ENCODE peak calls at places on chromosomes 6 and 20, in four cellular contexts. One of them, this sample, is unnamed. For H3K9me3, the result is how much of the 10 kb centered on the place peaks cover.

GRCh38 chr20:64161595-64162238 is 2.5 kb upstream of the MYT1 start:
- DNase-seq in stomach: no peak
- DNase-seq in spleen: no peak
- DNase-seq in fibroblast of lung: peak
- DNase-seq in this sample: peak

GRCh38 chr6:122265755-122266154 is 133.7 kb upstream of the HSF2 start:
- DNase-seq in stomach: no peak
- DNase-seq in spleen: no peak
- DNase-seq in fibroblast of lung: no peak
- DNase-seq in this sample: no peak

GRCh38 chr20:51169813-51170212 is 146.9 kb upstream of the KCNG1 start:
- DNase-seq in stomach: no peak
- DNase-seq in spleen: no peak
- DNase-seq in fibroblast of lung: no peak
- DNase-seq in this sample: no peak

GRCh38 chr20:18831830-18832229 is 18.2 kb downstream of the SCP2D1 start:
- DNase-seq in stomach: no peak
- DNase-seq in spleen: no peak
- DNase-seq in fibroblast of lung: peak
- DNase-seq in this sample: no peak

GRCh38 chr6:170062904-170063220 is 228.0 kb downstream of the DLL1 start:
- DNase-seq in stomach: peak
- DNase-seq in spleen: peak
- DNase-seq in fibroblast of lung: no peak
- DNase-seq in this sample: no peak

GRCh38 chr6:53309059-53309896 is 39.5 kb downstream of the ELOVL5 start:
- DNase-seq in stomach: peak
- DNase-seq in spleen: no peak
- DNase-seq in fibroblast of lung: peak
- DNase-seq in this sample: no peak

GRCh38 chr6:122620902-122621301 is 10.7 kb downstream of the PKIB start:
- DNase-seq in stomach: no peak
- DNase-seq in spleen: no peak
- DNase-seq in fibroblast of lung: peak
- DNase-seq in this sample: no peak

GRCh38 chr6:116170358-116171057 is 44.6 kb upstream of the COL10A1 start:
- DNase-seq in stomach: no peak
- DNase-seq in spleen: no peak
- DNase-seq in fibroblast of lung: no peak
- DNase-seq in this sample: no peak

GRCh38 chr20:61449057-61449456 is 197.0 kb downstream of the CDH4 start:
- DNase-seq in stomach: no peak
- DNase-seq in spleen: no peak
- DNase-seq in fibroblast of lung: no peak
- DNase-seq in this sample: peak

GRCh38 chr6:1611322-1611571 is 1.5 kb downstream of the FOXC1 start:
- DNase-seq in stomach: no peak
- DNase-seq in spleen: no peak
- DNase-seq in fibroblast of lung: peak
- DNase-seq in this sample: no peak

GRCh38 chr20:44137210-44137781 is 49.7 kb downstream of the JPH2 start:
- DNase-seq in stomach: no peak
- DNase-seq in spleen: no peak
- DNase-seq in fibroblast of lung: peak
- DNase-seq in this sample: no peak

GRCh38 chr20:6122111-6122872 is 538 bp downstream of the FERMT1 start:
- DNase-seq in stomach: no peak
- DNase-seq in spleen: no peak
- DNase-seq in fibroblast of lung: peak
- DNase-seq in this sample: peak

GRCh38 chr20:34334654-34335407 is 28.2 kb upstream of the ITCH start:
- DNase-seq in stomach: no peak
- DNase-seq in spleen: no peak
- DNase-seq in fibroblast of lung: no peak
- DNase-seq in this sample: peak

GRCh38 chr6:96420294-96420693 is 101.3 kb upstream of the UFL1 start:
- DNase-seq in stomach: no peak
- DNase-seq in spleen: no peak
- DNase-seq in fibroblast of lung: no peak
- DNase-seq in this sample: no peak

GRCh38 chr20:38610521-38610920 is 8.9 kb downstream of the ARHGAP40 start:
- DNase-seq in stomach: no peak
- DNase-seq in spleen: no peak
- DNase-seq in fibroblast of lung: no peak
- DNase-seq in this sample: no peak

GRCh38 chr6:52503344-52503747 is 73.5 kb downstream of the TRAM2 start:
- DNase-seq in stomach: no peak
- DNase-seq in spleen: no peak
- DNase-seq in fibroblast of lung: no peak
- DNase-seq in this sample: no peak

GRCh38 chr20:59680852-59681251 is 76.5 kb downstream of the PHACTR3 start:
- DNase-seq in stomach: no peak
- DNase-seq in spleen: no peak
- DNase-seq in fibroblast of lung: no peak
- DNase-seq in this sample: peak

GRCh38 chr20:59682603-59683002 is 78.3 kb downstream of the PHACTR3 start:
- DNase-seq in stomach: no peak
- DNase-seq in spleen: no peak
- DNase-seq in fibroblast of lung: no peak
- DNase-seq in this sample: peak

GRCh38 chr20:59678951-59679350 is 74.6 kb downstream of the PHACTR3 start:
- DNase-seq in stomach: no peak
- DNase-seq in spleen: no peak
- DNase-seq in fibroblast of lung: no peak
- DNase-seq in this sample: peak

GRCh38 chr20:59678286-59678685 is 73.9 kb downstream of the PHACTR3 start:
- DNase-seq in stomach: no peak
- DNase-seq in spleen: no peak
- DNase-seq in fibroblast of lung: no peak
- DNase-seq in this sample: peak

DNA sequence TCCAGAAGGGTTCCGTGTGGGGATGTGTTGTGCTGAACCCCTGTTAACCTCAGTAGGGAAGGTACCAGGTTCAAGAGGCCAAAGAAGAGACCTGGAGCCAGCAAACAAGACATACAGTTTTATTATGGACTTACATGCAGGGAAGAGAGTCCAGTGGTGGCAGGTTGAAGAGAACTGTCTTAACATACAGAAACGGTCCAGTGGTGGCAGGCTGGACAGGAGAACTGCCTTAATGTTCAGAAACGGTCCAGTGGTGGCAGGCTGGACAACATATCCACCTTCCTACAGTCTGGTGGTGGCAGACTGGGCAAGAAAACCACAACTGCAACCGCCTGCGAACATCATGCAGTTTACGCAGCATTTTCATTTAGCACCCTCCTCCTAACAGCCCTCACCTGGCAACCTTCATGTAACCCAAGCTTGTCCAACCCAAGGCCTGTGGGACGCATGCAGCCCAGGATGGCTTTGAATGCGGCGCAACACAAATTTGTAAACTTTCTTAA is 75.9 kb downstream of the PHACTR3 start:
- DNase-seq in stomach: no peak
- DNase-seq in spleen: no peak
- DNase-seq in fibroblast of lung: no peak
- DNase-seq in this sample: peak
- H3K9me3 ChIP-seq in stomach: under half
- H3K9me3 ChIP-seq in spleen: under half
- H3K9me3 ChIP-seq in fibroblast of lung: under half
- H3K9me3 ChIP-seq in this sample: under half

GRCh38 chr6:35218021-35218420 is 4.3 kb downstream of the SCUBE3 start:
- DNase-seq in stomach: no peak
- DNase-seq in spleen: no peak
- DNase-seq in fibroblast of lung: peak
- DNase-seq in this sample: no peak

GRCh38 chr6:35220711-35221110 is 7.0 kb downstream of the SCUBE3 start:
- DNase-seq in stomach: no peak
- DNase-seq in spleen: no peak
- DNase-seq in fibroblast of lung: no peak
- DNase-seq in this sample: no peak

GRCh38 chr6:35216832-35217811 is 3.4 kb downstream of the SCUBE3 start:
- DNase-seq in stomach: no peak
- DNase-seq in spleen: no peak
- DNase-seq in fibroblast of lung: no peak
- DNase-seq in this sample: no peak

GRCh38 chr6:35218456-35218855 is 4.7 kb downstream of the SCUBE3 start:
- DNase-seq in stomach: no peak
- DNase-seq in spleen: no peak
- DNase-seq in fibroblast of lung: no peak
- DNase-seq in this sample: no peak

GRCh38 chr6:35219683-35220326 is 6.0 kb downstream of the SCUBE3 start:
- DNase-seq in stomach: no peak
- DNase-seq in spleen: no peak
- DNase-seq in fibroblast of lung: no peak
- DNase-seq in this sample: no peak
- H3K27ac ChIP-seq in stomach: no peak
- H3K27ac ChIP-seq in spleen: no peak
- H3K27ac ChIP-seq in fibroblast of lung: no peak
- H3K27ac ChIP-seq in this sample: no peak

GRCh38 chr20:58116505-58116904 is 111.9 kb downstream of the ANKRD60 start:
- DNase-seq in stomach: no peak
- DNase-seq in spleen: no peak
- DNase-seq in fibroblast of lung: no peak
- DNase-seq in this sample: no peak
- TF ChIP-seq CTCF in stomach: no peak
- TF ChIP-seq CTCF in spleen: no peak
- TF ChIP-seq CTCF in fibroblast of lung: no peak
- TF ChIP-seq CTCF in this sample: no peak

DNA sequence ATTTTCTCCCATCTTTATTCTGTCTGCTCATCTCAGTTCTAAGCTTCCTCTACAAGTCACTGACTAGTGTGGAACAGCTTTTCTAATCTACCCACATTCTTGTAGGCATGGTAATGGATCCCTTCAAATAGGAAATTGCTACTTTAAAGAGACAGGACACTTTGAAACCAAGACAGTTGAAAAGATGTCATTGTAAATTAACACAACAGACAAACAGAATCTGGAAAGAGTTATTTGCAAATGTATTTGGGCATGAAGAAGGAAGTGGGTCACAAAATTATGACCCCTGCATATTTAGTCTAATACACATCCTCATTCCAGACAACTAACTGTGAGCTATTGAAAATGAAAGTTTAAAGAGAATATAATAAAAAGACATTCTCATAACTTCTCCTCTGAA is 298.2 kb upstream of the MARCKS start:
- DNase-seq in stomach: no peak
- DNase-seq in spleen: no peak
- DNase-seq in fibroblast of lung: peak
- DNase-seq in this sample: no peak
- H3K9me3 ChIP-seq in stomach: under half
- H3K9me3 ChIP-seq in spleen: under half
- H3K9me3 ChIP-seq in fibroblast of lung: under half
- H3K9me3 ChIP-seq in this sample: under half

GRCh38 chr6:166556871-166557322 is 29.6 kb downstream of the RAMACL start:
- DNase-seq in stomach: peak
- DNase-seq in spleen: peak
- DNase-seq in fibroblast of lung: peak
- DNase-seq in this sample: peak

GRCh38 chr6:166554316-166554715 is 32.2 kb downstream of the RAMACL start:
- DNase-seq in stomach: no peak
- DNase-seq in spleen: peak
- DNase-seq in fibroblast of lung: no peak
- DNase-seq in this sample: no peak

GRCh38 chr6:166555066-166555465 is 31.4 kb downstream of the RAMACL start:
- DNase-seq in stomach: no peak
- DNase-seq in spleen: peak
- DNase-seq in fibroblast of lung: no peak
- DNase-seq in this sample: no peak

GRCh38 chr6:166558156-166559025 is 28.1 kb downstream of the RAMACL start:
- DNase-seq in stomach: no peak
- DNase-seq in spleen: peak
- DNase-seq in fibroblast of lung: no peak
- DNase-seq in this sample: no peak

GRCh38 chr6:166556336-166556735 is 30.1 kb downstream of the RAMACL start:
- DNase-seq in stomach: no peak
- DNase-seq in spleen: no peak
- DNase-seq in fibroblast of lung: no peak
- DNase-seq in this sample: no peak
- H3K27ac ChIP-seq in stomach: peak
- H3K27ac ChIP-seq in spleen: no peak
- H3K27ac ChIP-seq in fibroblast of lung: no peak
- H3K27ac ChIP-seq in this sample: peak

GRCh38 chr6:90005048-90005827 is 111.0 kb downstream of the GJA10 start:
- DNase-seq in stomach: no peak
- DNase-seq in spleen: no peak
- DNase-seq in fibroblast of lung: no peak
- DNase-seq in this sample: no peak
- TF ChIP-seq CTCF in stomach: no peak
- TF ChIP-seq CTCF in spleen: no peak
- TF ChIP-seq CTCF in fibroblast of lung: no peak
- TF ChIP-seq CTCF in this sample: no peak

DNA sequence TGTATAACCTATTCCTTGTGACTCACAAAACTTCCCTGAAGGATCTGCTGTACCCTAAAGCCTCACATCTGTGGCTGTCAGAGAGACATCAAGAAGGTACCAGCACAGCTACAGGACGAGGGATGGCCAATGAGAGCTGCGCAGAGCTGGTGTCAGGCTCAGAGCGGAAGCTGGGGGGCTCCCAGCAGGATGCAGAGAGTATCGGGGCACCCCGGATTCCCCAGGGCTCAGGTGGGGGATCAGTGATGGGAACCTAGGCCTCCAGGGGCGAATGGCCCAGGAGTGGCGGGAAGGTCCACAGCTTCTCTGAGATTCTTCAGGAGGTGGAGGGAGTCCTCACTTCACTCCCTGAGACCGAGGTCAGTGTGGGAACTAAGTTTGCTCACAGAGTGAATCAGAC is 30.9 kb upstream of the SMOC2 start:
- DNase-seq in stomach: no peak
- DNase-seq in spleen: no peak
- DNase-seq in fibroblast of lung: no peak
- DNase-seq in this sample: no peak
- H3K9me3 ChIP-seq in stomach: under half
- H3K9me3 ChIP-seq in spleen: under half
- H3K9me3 ChIP-seq in fibroblast of lung: under half
- H3K9me3 ChIP-seq in this sample: under half